ENCODE peak calls at places on chromosomes 2 and 18, in four cellular contexts. L, M, Q and T are unnamed samples.

GRCh38 chr2:120591572-120591971 is 144.1 kb upstream of the GLI2 start:
- DNase-seq in L (no peak), M (no peak), Q (peak), T (no peak)

GRCh38 chr2:169736902-169737301 is 3.3 kb downstream of the KLHL23 start:
- DNase-seq in L (no peak), M (no peak), Q (no peak), T (no peak)

GRCh38 chr2:222813177-222813843 is 47.5 kb upstream of the ACSL3 start:
- DNase-seq in L (no peak), M (no peak), Q (no peak), T (no peak)

GRCh38 chr2:11771971-11772615 is 25.7 kb downstream of the LPIN1 start:
- DNase-seq in L (no peak), M (no peak), Q (no peak), T (no peak)

GRCh38 chr2:147515213-147515612 is 329.6 kb upstream of the ACVR2A start:
- DNase-seq in L (no peak), M (no peak), Q (no peak), T (no peak)

GRCh38 chr2:30503007-30503691 is 56.1 kb downstream of the LCLAT1 start:
- DNase-seq in L (no peak), M (no peak), Q (no peak), T (no peak)

GRCh38 chr18:55607763-55608162 is 19.8 kb upstream of the TCF4 start:
- DNase-seq in L (no peak), M (no peak), Q (no peak), T (no peak)

GRCh38 chr18:11948852-11949523 is 32.3 kb upstream of the IMPA2 start:
- DNase-seq in L (no peak), M (no peak), Q (no peak), T (no peak)